ENCODE peak calls at places on chromosome 21, in ten cellular contexts. O is H54; V is amniotic stem cell; H is aorta; P is stromal cell of bone marrow; Z is NCI-H1436 treated with DMSO at 0.1 percent for 48 hours; R is Panc1; S is stimulated activated CD4-positive, alpha-beta T cell treated with anti-CD3 and anti-CD28 coated beads, Interleukin-2, amount 100 ng/mL, for 24 hours; I is posterior cingulate gyrus; F is activated CD4-positive, alpha-beta T cell treated with anti-CD3 and anti-CD28 coated beads, Interleukin-2, amount 10 ng/mL, durations not matched to agents 7 days and 5 days. K is an unnamed sample.

GRCh38 chr21:38797470-38797869 is 8.3 kb upstream of the ETS2 start:
- DNase-seq in F (no peak), H (no peak), V (no peak), Z (no peak), I (no peak), R (no peak), P (no peak), O (no peak), S (no peak), K (no peak)

GRCh38 chr21:44991538-44992483 is 52.0 kb downstream of the SLX9 start:
- DNase-seq in S (no peak), Z (no peak), H (peak), I (no peak), V (no peak), P (no peak), F (no peak), O (no peak), R (no peak), K (no peak)

GRCh38 chr21:31713973-31714740 is 17.8 kb downstream of the SCAF4 start:
- DNase-seq in Z (no peak), I (no peak), R (no peak), O (no peak), H (no peak), F (no peak), P (no peak), S (no peak), V (no peak), K (no peak)

GRCh38 chr21:34609244-34609950 is 5.5 kb downstream of the RCAN1 start:
- DNase-seq in R (no peak), O (no peak), F (no peak), H (no peak), V (no peak), P (no peak), I (no peak), Z (no peak), S (no peak), K (no peak)

GRCh38 chr21:29893687-29894086 is 46.1 kb downstream of the GRIK1 start:
- DNase-seq in P (no peak), H (no peak), Z (no peak), R (no peak), F (no peak), V (no peak), S (no peak), I (no peak), O (no peak), K (no peak)

GRCh38 chr21:37176716-37177115 is 90.4 kb downstream of the VPS26C start:
- DNase-seq in H (no peak), F (no peak), S (no peak), I (no peak), V (no peak), O (no peak), R (no peak), Z (no peak), P (no peak), K (no peak)

GRCh38 chr21:39117571-39117970 is 65.7 kb downstream of the PSMG1 start:
- DNase-seq in Z (no peak), O (no peak), F (no peak), V (no peak), H (no peak), S (no peak), I (no peak), P (no peak), R (no peak), K (no peak)

GRCh38 chr21:17189963-17190362 is 322.9 kb upstream of the CXADR start:
- DNase-seq in F (no peak), P (no peak), H (no peak), S (no peak), I (no peak), Z (no peak), R (no peak), O (no peak), V (no peak), K (no peak)

GRCh38 chr21:45325206-45326168 is 37.8 kb upstream of the POFUT2 start:
- DNase-seq in R (no peak), P (no peak), O (no peak), S (no peak), Z (no peak), F (no peak), V (no peak), H (peak), I (no peak), K (no peak)

GRCh38 chr21:45575304-45575992 is 33.2 kb upstream of the SLC19A1 start:
- DNase-seq in I (no peak), F (no peak), Z (no peak), S (no peak), O (no peak), V (no peak), P (no peak), R (no peak), H (peak), K (no peak)

GRCh38 chr21:36325373-36326010 is 5.5 kb downstream of the MORC3 start:
- DNase-seq in F (no peak), P (no peak), V (no peak), Z (no peak), I (no peak), H (no peak), O (no peak), S (no peak), R (no peak), K (peak)

GRCh38 chr21:22575165-22575584 is 1577.0 kb downstream of the NCAM2 start:
- DNase-seq in S (no peak), H (no peak), I (no peak), R (no peak), O (peak), P (no peak), F (no peak), Z (no peak), V (no peak), K (peak)

GRCh38 chr21:26170471-26171309 is at the start of gene APP:
- DNase-seq in P (peak), Z (peak), O (peak), R (no peak), I (peak), V (peak), H (peak), F (peak), S (peak), K (peak)

GRCh38 chr21:44018127-44018526 is 6.0 kb downstream of the TRAPPC10 start:
- DNase-seq in V (no peak), R (no peak), Z (no peak), S (no peak), I (no peak), P (no peak), O (no peak), H (no peak), F (no peak), K (no peak)

GRCh38 chr21:33451634-33452071 is 28.1 kb downstream of the TMEM50B start:
- DNase-seq in V (no peak), P (no peak), S (no peak), F (no peak), Z (no peak), I (no peak), R (no peak), O (no peak), H (no peak), K (no peak)

GRCh38 chr21:19523731-19524130 is 1120.1 kb upstream of the TMPRSS15 start:
- DNase-seq in Z (no peak), O (no peak), R (no peak), F (no peak), H (no peak), I (no peak), P (peak), V (no peak), S (no peak), K (no peak)

GRCh38 chr21:43916691-43917514 is 51.9 kb downstream of the AGPAT3 start:
- DNase-seq in P (peak), F (peak), I (no peak), Z (no peak), O (no peak), V (no peak), H (peak), R (no peak), S (peak), K (no peak)

K was measured in dermis microvascular lymphatic vessel endothelial cell.